ENCODE peak calls at places on chromosome 19, in four cellular contexts. U is mesenchymal stem cell, N is right lobe of liver, L is A673. G is an unnamed sample.

GRCh38 chr19:56476671-56477428 is at the start of gene ZNF667:
- DNase-seq in N (no peak), U (peak; percentile 94), L (peak; percentile 11), G (peak; percentile 40)

GRCh38 chr19:19113040-19113541 is 25.2 kb downstream of the TMEM161A start:
- DNase-seq in L (peak; percentile 28), U (peak; percentile 34), N (no peak), G (peak; percentile 22)

GRCh38 chr19:3516675-3517207 is 10.6 kb downstream of the FZR1 start:
- DNase-seq in U (no peak), L (no peak), N (peak; percentile 89), G (no peak)

GRCh38 chr19:19468424-19469050 is 46.8 kb downstream of the TSSK6 start:
- DNase-seq in N (no peak), U (peak; percentile 43), L (peak; percentile 38), G (no peak)

GRCh38 chr19:4979211-4979807 is 10.4 kb downstream of the KDM4B start:
- DNase-seq in U (no peak), L (no peak), N (peak; percentile 75), G (no peak)

GRCh38 chr19:16435999-16436650 is 35.6 kb downstream of the EPS15L1 start:
- DNase-seq in N (no peak), U (peak; percentile 84), L (no peak), G (peak; percentile 78)

GRCh38 chr19:20315543-20315942 is 148.5 kb downstream of the ZNF486 start:
- DNase-seq in N (no peak), U (no peak), L (no peak), G (no peak)

GRCh38 chr19:40801449-40802299 is 2.7 kb downstream of the EGLN2 start:
- DNase-seq in L (no peak), N (peak; percentile 52), U (no peak), G (no peak)

GRCh38 chr19:17555929-17556813 is 722 bp downstream of the COLGALT1 start:
- DNase-seq in U (peak; percentile 66), N (peak; percentile 76), L (no peak), G (peak; percentile 80)

GRCh38 chr19:16161848-16162247 is 11.5 kb downstream of the CIB3 start:
- DNase-seq in U (peak; percentile 30), L (no peak), N (no peak), G (peak; percentile 40)

GRCh38 chr19:38635483-38636399 is 11.7 kb upstream of the ACTN4 start:
- DNase-seq in L (no peak), U (no peak), N (no peak), G (no peak)

GRCh38 chr19:6577410-6578125 is 13.4 kb downstream of the CD70 start:
- DNase-seq in N (no peak), U (no peak), L (peak; percentile 81), G (no peak)

GRCh38 chr19:6736169-6736916 is 1.0 kb downstream of the GPR108 start:
- DNase-seq in L (peak; percentile 85), U (peak; percentile 96), N (peak; percentile 87), G (peak; percentile 92)

GRCh38 chr19:48152552-48152951 is 17.6 kb downstream of the LIG1 start:
- DNase-seq in N (no peak), U (peak; percentile 61), L (peak; percentile 97), G (peak; percentile 62)

GRCh38 chr19:7149956-7150705 is 80.6 kb downstream of the ZNF557 start:
- DNase-seq in N (peak; percentile 49), L (no peak), U (no peak), G (no peak)

DNA sequence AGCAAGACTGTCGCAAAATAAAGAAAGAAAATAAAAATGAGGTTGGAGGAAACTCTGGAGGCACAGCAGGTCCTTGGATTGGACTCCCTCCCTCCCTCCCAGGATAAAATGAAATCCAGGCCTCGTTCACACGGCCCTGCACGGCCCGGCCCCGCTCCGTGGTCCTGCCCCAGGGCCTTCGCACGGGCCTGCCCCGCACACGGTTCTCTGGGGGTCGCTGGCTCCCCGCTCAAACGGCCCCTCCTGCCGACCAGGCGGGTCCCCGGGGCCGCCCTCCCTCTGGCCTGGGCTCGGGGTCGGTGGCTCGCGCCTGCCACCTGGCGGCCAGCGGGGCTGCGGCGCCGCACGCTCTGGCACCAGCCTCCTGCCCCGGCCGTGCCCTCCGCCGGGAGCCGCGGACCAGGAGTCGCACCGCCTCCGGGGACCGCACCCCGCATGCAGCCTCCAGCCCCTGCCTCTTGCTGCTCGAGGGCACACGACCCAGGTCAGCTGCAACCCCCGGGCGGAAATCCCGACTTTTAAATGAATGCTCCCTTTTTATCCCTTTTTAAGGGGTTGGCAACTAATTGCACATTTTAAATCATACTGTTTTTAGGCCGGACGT is 1.5 kb upstream of the WDR18 start:
- DNase-seq in L (peak; percentile 70), U (peak; percentile 59), N (peak; percentile 77), G (peak; percentile 54)
- H3K4me3 ChIP-seq in L (peak overlapping the region; percentile 28), U (peak overlapping the region; percentile 45), N (peak overlapping the region; percentile 34), G (peak overlapping the region; percentile 36)

GRCh38 chr19:14517840-14518505 is at the start of gene DNAJB1:
- DNase-seq in N (peak; percentile 92), U (peak; percentile 92), L (peak; percentile 71), G (peak; percentile 80)

GRCh38 chr19:14520543-14520942 is 2.3 kb upstream of the DNAJB1 start:
- DNase-seq in N (no peak), U (no peak), L (no peak), G (no peak)

GRCh38 chr19:14519860-14520407 is 1.7 kb upstream of the DNAJB1 start:
- DNase-seq in N (peak; percentile 79), U (peak; percentile 79), L (no peak), G (no peak)

GRCh38 chr19:14517446-14517839 is 754 bp downstream of the DNAJB1 start:
- DNase-seq in N (no peak), L (no peak), U (no peak), G (no peak)

GRCh38 chr19:14519245-14519859 is 1.2 kb upstream of the DNAJB1 start:
- DNase-seq in L (no peak), U (no peak), N (no peak), G (no peak)
- H3K4me3 ChIP-seq in L (no peak overlapping the region), U (no peak overlapping the region), N (no peak overlapping the region), G (no peak overlapping the region)

DNA sequence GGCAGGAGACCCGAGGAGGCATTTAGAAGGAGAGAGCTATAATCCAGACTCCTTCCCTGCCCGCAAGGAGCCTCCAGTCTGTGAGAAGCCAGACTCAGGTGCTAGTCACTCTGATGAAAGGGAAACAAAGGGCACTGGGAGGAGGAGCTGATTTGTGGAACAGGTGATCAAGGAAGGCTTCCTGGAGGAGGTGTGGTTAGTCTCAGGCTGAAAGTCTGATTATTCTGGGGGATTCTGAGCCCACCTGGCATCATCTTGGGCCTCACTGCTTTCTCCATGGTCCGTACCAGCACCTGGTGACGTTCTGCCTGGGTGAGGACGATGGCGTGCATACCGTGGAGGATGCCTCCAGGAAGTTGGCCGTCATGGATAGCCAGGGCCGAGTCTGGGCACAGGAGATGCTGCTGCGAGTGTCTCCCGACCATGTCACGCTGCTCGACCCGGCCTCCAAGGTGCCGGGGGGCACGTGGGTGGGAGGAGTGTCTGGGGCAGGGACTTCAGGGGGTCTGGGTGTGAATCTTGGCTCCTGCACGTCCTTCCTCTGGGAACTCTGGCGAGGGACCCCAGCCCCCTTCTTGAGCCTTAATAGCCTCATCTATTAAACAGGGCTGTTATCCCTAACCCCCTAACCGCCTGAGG is 3.9 kb downstream of the EPS8L1 start:
- DNase-seq in L (no peak), U (no peak), N (no peak), G (no peak)
- H3K4me3 ChIP-seq in L (peak overlapping the region; percentile 54), U (peak overlapping the region; percentile 6), N (no peak overlapping the region), G (no peak overlapping the region)

GRCh38 chr19:1675633-1676350 is 23.4 kb upstream of the TCF3 start:
- DNase-seq in N (peak; percentile 66), L (peak; percentile 41), U (no peak), G (no peak)
- H3K4me3 ChIP-seq in N (no peak overlapping the region), L (peak overlapping the region; percentile 48), U (no peak overlapping the region), G (no peak overlapping the region)

DNA sequence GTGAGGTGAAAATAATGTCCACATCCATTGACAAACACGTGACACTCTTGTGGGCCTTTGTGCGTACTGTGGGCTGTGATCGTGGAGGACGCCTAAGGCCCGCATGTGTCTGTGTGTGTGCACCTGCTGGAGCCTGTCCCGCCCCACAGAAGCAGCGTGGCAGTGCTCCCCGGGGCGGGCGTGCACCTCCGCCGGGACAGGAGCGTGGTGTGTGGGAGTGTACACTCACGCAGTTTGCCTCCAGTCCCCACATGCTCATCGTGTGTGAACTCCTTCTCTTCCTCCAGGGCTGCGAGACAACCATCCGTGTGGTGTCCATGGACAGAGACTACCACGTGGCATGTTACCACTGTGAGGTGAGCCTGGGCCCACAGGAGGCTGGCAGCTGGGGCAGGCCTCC is 13.9 kb downstream of the WTIP start:
- DNase-seq in U (no peak), N (peak; percentile 39), L (no peak), G (no peak)
- H3K4me3 ChIP-seq in U (no peak overlapping the region), N (no peak overlapping the region), L (no peak overlapping the region), G (no peak overlapping the region)

GRCh38 chr19:42089191-42089750 is 13.3 kb downstream of the ZNF574 start:
- DNase-seq in N (no peak), L (no peak), U (no peak), G (no peak)

GRCh38 chr19:42090687-42091086 is 14.7 kb downstream of the ZNF574 start:
- DNase-seq in L (no peak), U (no peak), N (no peak), G (no peak)

GRCh38 chr19:42086770-42087550 is 11.0 kb downstream of the ZNF574 start:
- DNase-seq in N (no peak), L (no peak), U (no peak), G (no peak)

GRCh38 chr19:42089772-42090171 is 13.8 kb downstream of the ZNF574 start:
- DNase-seq in N (no peak), L (no peak), U (no peak), G (no peak)

DNA sequence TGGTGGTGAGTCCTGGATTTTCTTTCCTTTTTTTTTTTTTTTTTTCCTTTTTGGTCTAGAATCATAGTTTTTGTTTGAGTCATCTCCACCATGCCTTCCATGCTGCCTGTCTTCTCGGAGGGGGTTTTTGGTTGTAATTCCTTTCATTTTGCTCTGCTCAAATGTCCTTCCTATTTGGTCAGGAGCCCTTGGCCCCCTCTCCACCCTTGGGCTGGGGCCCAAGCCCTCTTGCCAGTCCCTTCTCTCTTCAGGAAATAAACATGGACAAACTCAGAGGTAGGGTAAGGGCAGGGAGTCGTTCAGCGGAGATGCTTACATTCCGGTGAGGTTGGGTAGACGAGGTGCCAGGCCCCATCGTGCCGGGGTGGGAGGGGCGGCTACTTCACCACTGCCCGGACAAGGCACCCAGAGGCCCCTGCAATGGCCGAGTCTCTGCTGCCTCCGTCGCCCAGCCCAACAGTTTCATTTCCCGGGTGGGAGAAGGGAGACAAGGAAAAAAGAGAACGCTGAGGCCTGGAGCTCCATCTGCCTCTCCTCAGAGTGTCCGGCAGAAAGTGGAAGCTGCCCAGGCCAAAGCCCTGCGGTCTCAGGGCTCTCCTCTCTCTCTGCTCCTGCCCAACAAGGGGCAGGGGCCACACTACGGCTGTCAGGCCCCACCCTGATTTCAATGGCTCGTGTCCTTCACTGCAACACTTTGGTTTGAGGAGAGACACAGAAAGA is 12.7 kb downstream of the ZNF574 start:
- DNase-seq in U (peak; percentile 79), N (no peak), L (no peak), G (peak; percentile 50)
- H3K4me3 ChIP-seq in U (no peak overlapping the region), N (no peak overlapping the region), L (no peak overlapping the region), G (peak overlapping the region; percentile 18)

DNA sequence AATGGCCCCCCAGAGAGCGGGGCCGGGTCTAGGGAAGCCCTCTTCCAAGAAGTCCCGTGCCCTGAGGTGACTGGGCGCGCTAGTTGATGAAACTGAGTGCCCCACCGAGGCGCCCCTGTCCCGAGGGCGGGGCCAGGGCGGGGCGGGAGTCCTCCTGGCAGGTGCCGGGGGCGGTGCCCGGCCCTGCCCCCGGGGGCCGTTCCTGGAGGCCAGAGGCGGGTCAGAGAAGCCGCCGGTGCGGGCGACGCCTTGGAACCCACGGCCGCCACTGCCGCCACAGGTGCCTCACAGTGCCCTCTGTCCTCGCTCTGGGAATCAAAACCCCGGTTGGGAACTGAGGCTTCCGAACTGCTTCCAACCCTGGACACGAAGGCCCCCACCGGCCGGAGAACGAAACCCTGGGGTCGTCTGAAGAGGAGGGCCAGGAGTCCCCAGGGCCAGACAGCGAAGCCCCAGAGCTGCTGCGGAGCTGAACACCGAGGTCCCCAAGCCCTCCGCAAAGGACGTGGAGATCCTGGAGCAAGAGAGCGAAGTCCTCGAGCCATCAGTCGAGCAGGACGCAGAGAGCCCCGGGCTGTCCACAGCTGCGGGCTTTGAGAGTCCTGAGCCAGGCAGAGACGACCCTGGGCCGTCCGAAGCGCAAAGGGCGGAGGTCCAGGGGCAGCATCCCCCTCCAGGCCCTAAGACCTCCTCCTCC is at the start of gene MISP3:
- DNase-seq in U (peak; percentile 61), N (peak; percentile 89), L (peak; percentile 54), G (peak; percentile 53)
- H3K4me3 ChIP-seq in U (peak within 1 kb of the TSS; percentile 69), N (peak within 1 kb of the TSS; percentile 75), L (peak within 1 kb of the TSS; percentile 49), G (peak within 1 kb of the TSS; percentile 71)